ENCODE peak calls at places on chromosomes 3 and 15, in seven cellular contexts. P is HCT116, F is stomach, I is transverse colon, N is suprapubic skin, R is upper lobe of left lung, Y is SK-N-SH. C is an unnamed sample.

GRCh38 chr15:96356494-96357455 is 26.3 kb downstream of the NR2F2 start:
- DNase-seq in Y (peak; percentile 86), R (peak; percentile 68), N (no peak), I (peak; percentile 83), F (peak; percentile 90), P (peak; percentile 72), C (peak; percentile 87)

GRCh38 chr3:79817224-79817623 is 49.4 kb upstream of the ROBO1 start:
- DNase-seq in P (no peak), Y (no peak), F (no peak), R (no peak), I (no peak), N (no peak), C (no peak)

GRCh38 chr15:76584868-76585572 is 248.4 kb downstream of the ISL2 start:
- DNase-seq in R (no peak), N (no peak), F (no peak), P (no peak), I (no peak), Y (no peak), C (no peak)

GRCh38 chr3:167162083-167162482 is 218.0 kb downstream of the ZBBX start:
- DNase-seq in N (no peak), R (peak; percentile 28), Y (no peak), P (no peak), F (no peak), I (no peak), C (no peak)

GRCh38 chr3:101695779-101696372 is 9.4 kb upstream of the RPL24 start:
- DNase-seq in P (peak; percentile 61), N (no peak), F (no peak), R (no peak), Y (peak; percentile 33), I (no peak), C (no peak)

GRCh38 chr3:142649996-142650693 is 54.0 kb downstream of the PLS1 start:
- DNase-seq in R (no peak), I (no peak), F (no peak), Y (no peak), N (no peak), P (no peak), C (no peak)

GRCh38 chr3:30659270-30660127 is 53.1 kb downstream of the TGFBR2 start:
- DNase-seq in R (no peak), P (peak; percentile 84), I (no peak), N (no peak), F (no peak), Y (no peak), C (no peak)

GRCh38 chr3:152236741-152237140 is 32.0 kb upstream of the MBNL1 start:
- DNase-seq in I (no peak), P (no peak), R (no peak), N (no peak), Y (no peak), F (no peak), C (no peak)

GRCh38 chr3:81027344-81027743 is 734.1 kb downstream of the GBE1 start:
- DNase-seq in R (no peak), P (no peak), F (no peak), Y (no peak), N (no peak), I (no peak), C (no peak)

GRCh38 chr3:185822221-185822956 is 2.5 kb downstream of the IGF2BP2 start:
- DNase-seq in N (no peak), P (no peak), R (no peak), Y (no peak), F (no peak), I (no peak), C (no peak)

GRCh38 chr3:188842628-188843027 is 329.1 kb upstream of the TPRG1 start:
- DNase-seq in N (no peak), Y (no peak), F (no peak), P (no peak), R (no peak), I (no peak), C (no peak)

GRCh38 chr15:60854858-60855568 is 374.1 kb downstream of the RORA start:
- DNase-seq in N (no peak), I (no peak), R (no peak), Y (no peak), F (no peak), P (no peak), C (no peak)

GRCh38 chr3:120274739-120275167 is 10.3 kb downstream of the GPR156 start:
- DNase-seq in Y (no peak), R (peak; percentile 60), I (no peak), N (no peak), F (peak; percentile 61), P (no peak), C (no peak)

GRCh38 chr3:143037867-143038266 is 36.5 kb downstream of the U2SURP start:
- DNase-seq in Y (no peak), N (no peak), P (no peak), F (no peak), I (no peak), R (no peak), C (no peak)

GRCh38 chr3:115072265-115073008 is 74.7 kb downstream of the ZBTB20 start:
- DNase-seq in R (no peak), P (peak; percentile 22), I (no peak), F (no peak), N (no peak), Y (no peak), C (no peak)

GRCh38 chr3:41200669-41201021 is 1.3 kb downstream of the CTNNB1 start:
- DNase-seq in R (peak; percentile 36), F (no peak), Y (no peak), I (peak; percentile 23), P (no peak), N (no peak), C (no peak)

GRCh38 chr3:122268257-122269024 is 56.6 kb upstream of the CSTA start:
- DNase-seq in P (no peak), R (no peak), F (no peak), I (no peak), N (no peak), Y (no peak), C (no peak)

GRCh38 chr3:101850327-101851048 is 1.2 kb downstream of the NFKBIZ start:
- DNase-seq in P (no peak), F (no peak), N (no peak), Y (peak; percentile 23), R (no peak), I (no peak), C (no peak)

GRCh38 chr3:108713801-108714200 is 43.4 kb downstream of the RETNLB start:
- DNase-seq in P (no peak), F (no peak), I (no peak), R (no peak), N (no peak), Y (no peak), C (no peak)

GRCh38 chr3:186464424-186465093 is 79.6 kb downstream of the CRYGS start:
- DNase-seq in Y (no peak), I (no peak), F (no peak), N (no peak), R (no peak), P (no peak), C (no peak)

GRCh38 chr15:47961401-47962090 is 159.2 kb upstream of the SLC24A5 start:
- DNase-seq in N (no peak), R (no peak), Y (no peak), P (no peak), F (no peak), I (peak; percentile 32), C (no peak)

GRCh38 chr3:190340071-190340470 is 17.8 kb upstream of the CLDN1 start:
- DNase-seq in I (no peak), N (no peak), P (no peak), R (no peak), Y (no peak), F (no peak), C (no peak)

GRCh38 chr15:72796210-72796514 is 12.6 kb upstream of the ADPGK start:
- DNase-seq in P (no peak), F (no peak), R (no peak), N (no peak), Y (no peak), I (no peak), C (no peak)

GRCh38 chr3:170471149-170471548 is 52.5 kb downstream of the CLDN11 start:
- DNase-seq in P (no peak), I (no peak), N (no peak), R (no peak), F (no peak), Y (no peak), C (no peak)

GRCh38 chr15:50049871-50050270 is 69.2 kb downstream of the ATP8B4 start:
- DNase-seq in F (no peak), P (no peak), I (no peak), N (no peak), Y (no peak), R (no peak), C (no peak)

DNA sequence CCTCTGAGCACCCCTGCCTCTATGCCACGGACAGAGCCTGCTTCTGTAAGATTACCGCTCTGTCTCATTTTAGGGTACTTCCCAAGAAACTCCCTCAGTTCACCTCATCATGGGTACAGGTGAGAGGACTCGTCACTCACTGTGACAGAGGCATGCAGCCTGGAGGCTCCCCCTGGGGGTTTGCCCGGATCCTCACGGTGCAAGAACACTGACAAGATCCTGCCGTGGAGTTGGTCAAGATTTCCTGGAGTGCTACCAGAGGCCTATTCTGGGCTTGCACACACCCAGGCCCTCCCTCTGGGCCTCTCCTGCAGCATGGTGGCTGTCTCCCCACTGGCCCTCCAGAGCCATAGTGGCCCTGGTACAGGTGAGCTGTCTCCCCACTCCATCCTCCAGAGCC is 103.1 kb upstream of the TNIK start:
- DNase-seq in Y (no peak), F (no peak), R (no peak), P (no peak), N (no peak), I (no peak), C (no peak)
- TF ChIP-seq CTCF in Y (no peak), F (no peak), R (no peak), P (peak; percentile 16), N (no peak), I (no peak), C (no peak)

GRCh38 chr15:64623347-64624024 is 151.9 kb downstream of the RBPMS2 start:
- DNase-seq in Y (no peak), N (no peak), P (no peak), R (no peak), I (no peak), F (no peak), C (no peak)
- TF ChIP-seq POLR2AphosphoS5 in Y (no peak), N (no peak), P (no peak), R (no peak), I (no peak), F (no peak), C (no peak)

GRCh38 chr3:168512802-168513201 is 417.1 kb upstream of the GOLIM4 start:
- DNase-seq in R (no peak), Y (no peak), F (no peak), N (no peak), P (no peak), I (no peak), C (no peak)
- H3K27ac ChIP-seq in R (no peak overlapping the region), Y (no peak overlapping the region), F (no peak overlapping the region), N (no peak overlapping the region), P (no peak overlapping the region), I (no peak overlapping the region), C (no peak overlapping the region)

GRCh38 chr15:78419331-78419730 is 18.7 kb upstream of the IREB2 start:
- DNase-seq in N (no peak), Y (no peak), I (no peak), F (no peak), P (no peak), R (no peak), C (no peak)

GRCh38 chr15:78414608-78415250 is 23.3 kb upstream of the IREB2 start:
- DNase-seq in I (no peak), R (no peak), N (no peak), P (no peak), Y (no peak), F (no peak), C (no peak)

GRCh38 chr15:78418239-78418638 is 19.8 kb upstream of the IREB2 start:
- DNase-seq in I (no peak), N (no peak), R (no peak), F (no peak), Y (no peak), P (no peak), C (no peak)

GRCh38 chr15:78418681-78419080 is 19.3 kb upstream of the IREB2 start:
- DNase-seq in Y (no peak), F (no peak), P (no peak), N (no peak), R (no peak), I (peak; percentile 51), C (no peak)

GRCh38 chr15:78415284-78415683 is 22.7 kb upstream of the IREB2 start:
- DNase-seq in F (no peak), P (peak; percentile 28), Y (no peak), I (no peak), N (no peak), R (no peak), C (no peak)
- TF ChIP-seq CTCF in F (no peak), P (peak; percentile 46), Y (peak; percentile 52), I (peak; percentile 61), N (no peak), R (no peak), C (no peak)